ENCODE peak calls at places on chromosomes 12 and 14, in four cellular contexts. H is nephron progenitor cell, G is ELR, Q is neural crest cell. N is an unnamed sample.

GRCh38 chr14:70735043-70735442 is 74.3 kb downstream of the MAP3K9 start:
- DNase-seq in G (no peak), Q (no peak), H (no peak), N (peak)

GRCh38 chr14:72291908-72292688 is 359.9 kb downstream of the RGS6 start:
- DNase-seq in Q (peak), H (peak), G (peak), N (peak)

GRCh38 chr12:71746983-71747611 is 7.6 kb upstream of the RAB21 start:
- DNase-seq in H (peak), Q (peak), G (peak), N (peak)

GRCh38 chr12:62785941-62786559 is 148.9 kb downstream of the PPM1H start:
- DNase-seq in G (peak), H (no peak), Q (no peak), N (peak)

GRCh38 chr14:24067133-24068082 is 4.0 kb upstream of the CPNE6 start:
- DNase-seq in H (no peak), Q (no peak), G (no peak), N (no peak)

GRCh38 chr14:86481105-86481504 is 951.2 kb downstream of the FLRT2 start:
- DNase-seq in H (no peak), G (peak), Q (no peak), N (no peak)

GRCh38 chr12:25904442-25904841 is 54.0 kb upstream of the RASSF8 start:
- DNase-seq in G (peak), Q (no peak), H (no peak), N (no peak)

GRCh38 chr12:67968725-67969124 is 20.5 kb upstream of the IFNG-AS1 start:
- DNase-seq in H (no peak), Q (no peak), G (no peak), N (no peak)

GRCh38 chr12:42865282-42865681 is 275.7 kb upstream of the PRICKLE1 start:
- DNase-seq in H (no peak), Q (no peak), G (no peak), N (no peak)

GRCh38 chr14:90301122-90301521 is 30.6 kb downstream of the NRDE2 start:
- DNase-seq in G (no peak), H (no peak), Q (no peak), N (no peak)

GRCh38 chr14:65179918-65180724 is 77.8 kb upstream of the MAX start:
- DNase-seq in Q (no peak), H (no peak), G (peak), N (peak)

GRCh38 chr14:63134801-63135200 is 69.4 kb upstream of the RHOJ start:
- DNase-seq in H (no peak), G (peak), Q (no peak), N (peak)

GRCh38 chr12:88035907-88036289 is 6.7 kb upstream of the C12orf50 start:
- DNase-seq in Q (no peak), H (no peak), G (no peak), N (no peak)

GRCh38 chr12:64691793-64692583 is 67.2 kb downstream of the GNS start:
- DNase-seq in H (no peak), Q (no peak), G (no peak), N (no peak)

GRCh38 chr12:57143454-57143853 is 4.0 kb downstream of the LRP1-AS start:
- DNase-seq in H (no peak), Q (no peak), G (no peak), N (no peak)